ENCODE peak calls at places on chromosome 1, in eight cellular contexts. One of them, this sample, is unnamed.

GRCh38 chr1:197441990-197442389 is 173.9 kb downstream of the CRB1 start:
- DNase-seq in GM12865: no peak
- DNase-seq in Calu3: no peak
- DNase-seq in heart left ventricle: peak
- DNase-seq in keratinocyte: no peak
- DNase-seq in PC-9: no peak
- DNase-seq in H9: no peak
- DNase-seq in cardiac fibroblast: peak
- DNase-seq in this sample: peak

GRCh38 chr1:173478099-173478555 is 992 bp downstream of the PRDX6 start:
- DNase-seq in GM12865: no peak
- DNase-seq in Calu3: peak
- DNase-seq in heart left ventricle: peak
- DNase-seq in keratinocyte: no peak
- DNase-seq in PC-9: peak
- DNase-seq in H9: no peak
- DNase-seq in cardiac fibroblast: peak
- DNase-seq in this sample: peak

GRCh38 chr1:218299416-218299815 is 14.3 kb downstream of the RRP15 start:
- DNase-seq in GM12865: peak
- DNase-seq in Calu3: no peak
- DNase-seq in heart left ventricle: no peak
- DNase-seq in keratinocyte: no peak
- DNase-seq in PC-9: peak
- DNase-seq in H9: no peak
- DNase-seq in cardiac fibroblast: peak
- DNase-seq in this sample: no peak

GRCh38 chr1:115829023-115829674 is 11.8 kb downstream of the NHLH2 start:
- DNase-seq in GM12865: no peak
- DNase-seq in Calu3: no peak
- DNase-seq in heart left ventricle: no peak
- DNase-seq in keratinocyte: peak
- DNase-seq in PC-9: peak
- DNase-seq in H9: no peak
- DNase-seq in cardiac fibroblast: peak
- DNase-seq in this sample: no peak

GRCh38 chr1:22124592-22125229 is 18.2 kb downstream of the WNT4 start:
- DNase-seq in GM12865: no peak
- DNase-seq in Calu3: no peak
- DNase-seq in heart left ventricle: no peak
- DNase-seq in keratinocyte: no peak
- DNase-seq in PC-9: no peak
- DNase-seq in H9: no peak
- DNase-seq in cardiac fibroblast: no peak
- DNase-seq in this sample: peak

GRCh38 chr1:42732126-42732680 is 7.8 kb downstream of the CLDN19 start:
- DNase-seq in GM12865: no peak
- DNase-seq in Calu3: no peak
- DNase-seq in heart left ventricle: no peak
- DNase-seq in keratinocyte: no peak
- DNase-seq in PC-9: no peak
- DNase-seq in H9: no peak
- DNase-seq in cardiac fibroblast: peak
- DNase-seq in this sample: no peak

GRCh38 chr1:167824163-167824794 is 89.7 kb downstream of the ADCY10 start:
- DNase-seq in GM12865: no peak
- DNase-seq in Calu3: no peak
- DNase-seq in heart left ventricle: no peak
- DNase-seq in keratinocyte: no peak
- DNase-seq in PC-9: no peak
- DNase-seq in H9: no peak
- DNase-seq in cardiac fibroblast: no peak
- DNase-seq in this sample: no peak

GRCh38 chr1:179586107-179586823 is 5.4 kb upstream of the TDRD5 start:
- DNase-seq in GM12865: no peak
- DNase-seq in Calu3: peak
- DNase-seq in heart left ventricle: peak
- DNase-seq in keratinocyte: no peak
- DNase-seq in PC-9: no peak
- DNase-seq in H9: peak
- DNase-seq in cardiac fibroblast: peak
- DNase-seq in this sample: peak

GRCh38 chr1:204529371-204529895 is 13.2 kb downstream of the MDM4 start:
- DNase-seq in GM12865: no peak
- DNase-seq in Calu3: no peak
- DNase-seq in heart left ventricle: no peak
- DNase-seq in keratinocyte: no peak
- DNase-seq in PC-9: no peak
- DNase-seq in H9: no peak
- DNase-seq in cardiac fibroblast: no peak
- DNase-seq in this sample: no peak
- TF ChIP-seq CTCF in GM12865: peak
- TF ChIP-seq CTCF in Calu3: peak
- TF ChIP-seq CTCF in heart left ventricle: no peak
- TF ChIP-seq CTCF in keratinocyte: no peak
- TF ChIP-seq CTCF in PC-9: no peak
- TF ChIP-seq CTCF in H9: peak
- TF ChIP-seq CTCF in cardiac fibroblast: no peak
- TF ChIP-seq CTCF in this sample: no peak

GRCh38 chr1:220092694-220093093 is 1.2 kb upstream of the IARS2 start:
- DNase-seq in GM12865: no peak
- DNase-seq in Calu3: no peak
- DNase-seq in heart left ventricle: no peak
- DNase-seq in keratinocyte: no peak
- DNase-seq in PC-9: no peak
- DNase-seq in H9: no peak
- DNase-seq in cardiac fibroblast: no peak
- DNase-seq in this sample: no peak

GRCh38 chr1:220084460-220084859 is 5.1 kb downstream of the BPNT1 start:
- DNase-seq in GM12865: no peak
- DNase-seq in Calu3: no peak
- DNase-seq in heart left ventricle: no peak
- DNase-seq in keratinocyte: no peak
- DNase-seq in PC-9: peak
- DNase-seq in H9: no peak
- DNase-seq in cardiac fibroblast: peak
- DNase-seq in this sample: no peak

GRCh38 chr1:220093361-220094015 is 444 bp upstream of the IARS2 start:
- DNase-seq in GM12865: no peak
- DNase-seq in Calu3: no peak
- DNase-seq in heart left ventricle: no peak
- DNase-seq in keratinocyte: no peak
- DNase-seq in PC-9: no peak
- DNase-seq in H9: no peak
- DNase-seq in cardiac fibroblast: no peak
- DNase-seq in this sample: no peak

GRCh38 chr1:220094016-220094911 is at the start of gene IARS2:
- DNase-seq in GM12865: peak
- DNase-seq in Calu3: peak
- DNase-seq in heart left ventricle: peak
- DNase-seq in keratinocyte: peak
- DNase-seq in PC-9: peak
- DNase-seq in H9: peak
- DNase-seq in cardiac fibroblast: peak
- DNase-seq in this sample: peak

DNA sequence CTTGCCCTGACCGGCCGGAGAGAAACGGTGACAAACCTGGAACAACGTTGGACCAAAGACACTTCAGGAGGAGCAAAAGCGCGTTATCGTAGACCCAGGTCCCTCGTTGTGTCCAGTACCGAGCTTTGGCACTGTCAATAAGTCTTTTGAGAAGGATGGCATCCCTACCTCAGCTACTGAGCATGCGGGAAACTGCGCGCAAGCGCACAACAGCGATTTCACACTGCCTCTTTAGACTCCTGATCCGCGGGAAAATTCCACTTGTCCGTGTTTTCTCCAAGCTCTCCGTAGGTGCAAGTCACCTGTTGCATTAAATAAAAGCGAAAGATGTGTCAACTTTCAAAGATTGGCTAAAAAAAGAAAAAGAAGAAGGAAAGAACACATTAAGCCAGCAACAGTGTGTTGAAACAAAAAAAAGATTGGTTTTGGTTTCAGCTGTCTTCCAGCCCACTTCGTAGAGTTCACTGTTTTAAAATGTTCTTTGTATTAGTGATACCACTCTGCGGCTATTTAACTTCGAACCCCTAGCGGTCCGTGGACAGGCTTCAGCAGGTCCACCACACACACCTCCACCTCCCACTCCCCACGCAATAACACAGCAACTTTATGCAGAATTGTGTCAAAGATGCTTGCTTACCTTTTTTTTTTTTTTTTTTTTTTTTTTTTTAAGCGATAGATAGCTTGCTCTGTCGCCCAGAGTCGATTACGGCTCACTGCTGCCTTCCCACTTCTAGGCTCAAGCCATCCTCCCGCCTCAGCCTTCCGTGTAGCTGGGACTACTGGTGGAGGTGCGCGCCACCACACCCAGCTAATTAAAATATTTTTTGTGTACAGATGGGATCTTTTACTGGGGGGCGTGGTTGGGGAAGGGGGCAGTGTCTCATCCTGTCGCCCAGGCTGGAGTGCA is at the start of gene BPNT1:
- DNase-seq in GM12865: peak
- DNase-seq in Calu3: peak
- DNase-seq in heart left ventricle: peak
- DNase-seq in keratinocyte: peak
- DNase-seq in PC-9: peak
- DNase-seq in H9: peak
- DNase-seq in cardiac fibroblast: peak
- DNase-seq in this sample: peak
- TF ChIP-seq CTCF in GM12865: no peak
- TF ChIP-seq CTCF in Calu3: no peak
- TF ChIP-seq CTCF in heart left ventricle: no peak
- TF ChIP-seq CTCF in keratinocyte: peak
- TF ChIP-seq CTCF in PC-9: peak
- TF ChIP-seq CTCF in H9: peak
- TF ChIP-seq CTCF in cardiac fibroblast: no peak
- TF ChIP-seq CTCF in this sample: no peak

GRCh38 chr1:109877776-109878175 is 32.9 kb upstream of the CSF1 start:
- DNase-seq in GM12865: no peak
- DNase-seq in Calu3: no peak
- DNase-seq in heart left ventricle: no peak
- DNase-seq in keratinocyte: no peak
- DNase-seq in PC-9: no peak
- DNase-seq in H9: no peak
- DNase-seq in cardiac fibroblast: no peak
- DNase-seq in this sample: no peak

GRCh38 chr1:109878531-109878930 is 32.1 kb upstream of the CSF1 start:
- DNase-seq in GM12865: no peak
- DNase-seq in Calu3: no peak
- DNase-seq in heart left ventricle: no peak
- DNase-seq in keratinocyte: no peak
- DNase-seq in PC-9: peak
- DNase-seq in H9: no peak
- DNase-seq in cardiac fibroblast: no peak
- DNase-seq in this sample: no peak

GRCh38 chr1:109876617-109877319 is 33.9 kb upstream of the CSF1 start:
- DNase-seq in GM12865: no peak
- DNase-seq in Calu3: no peak
- DNase-seq in heart left ventricle: no peak
- DNase-seq in keratinocyte: no peak
- DNase-seq in PC-9: no peak
- DNase-seq in H9: peak
- DNase-seq in cardiac fibroblast: peak
- DNase-seq in this sample: no peak

GRCh38 chr1:109875874-109876273 is 34.8 kb upstream of the CSF1 start:
- DNase-seq in GM12865: no peak
- DNase-seq in Calu3: no peak
- DNase-seq in heart left ventricle: no peak
- DNase-seq in keratinocyte: no peak
- DNase-seq in PC-9: no peak
- DNase-seq in H9: no peak
- DNase-seq in cardiac fibroblast: no peak
- DNase-seq in this sample: no peak

DNA sequence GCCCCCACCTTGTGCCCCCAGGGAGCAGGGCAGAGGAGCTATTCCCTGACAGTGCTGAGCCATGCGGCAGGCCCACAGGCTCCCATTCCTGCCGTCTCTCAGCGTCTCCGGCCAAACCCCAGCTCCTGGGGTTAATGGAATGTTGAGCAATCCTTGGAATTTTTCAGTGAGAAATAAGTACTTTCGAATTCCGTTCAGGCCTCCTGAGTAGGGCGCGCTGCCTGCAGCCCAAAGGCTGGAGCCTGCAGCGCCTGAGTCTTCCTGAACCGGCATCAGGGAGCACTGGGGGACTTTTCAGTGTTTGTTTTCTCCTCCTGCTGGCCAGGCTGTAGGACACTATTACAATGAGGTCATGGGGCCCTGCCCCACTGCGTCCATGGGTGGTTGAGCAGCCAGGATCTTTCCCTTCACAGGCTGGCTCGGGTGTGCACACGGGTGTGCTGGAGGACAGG is 33.3 kb upstream of the CSF1 start:
- DNase-seq in GM12865: no peak
- DNase-seq in Calu3: peak
- DNase-seq in heart left ventricle: peak
- DNase-seq in keratinocyte: no peak
- DNase-seq in PC-9: peak
- DNase-seq in H9: peak
- DNase-seq in cardiac fibroblast: peak
- DNase-seq in this sample: peak
- TF ChIP-seq CTCF in GM12865: no peak
- TF ChIP-seq CTCF in Calu3: no peak
- TF ChIP-seq CTCF in heart left ventricle: peak
- TF ChIP-seq CTCF in keratinocyte: no peak
- TF ChIP-seq CTCF in PC-9: peak
- TF ChIP-seq CTCF in H9: peak
- TF ChIP-seq CTCF in cardiac fibroblast: peak
- TF ChIP-seq CTCF in this sample: peak

GRCh38 chr1:147172168-147173016 is at the start of gene PRKAB2:
- DNase-seq in GM12865: peak
- DNase-seq in Calu3: peak
- DNase-seq in heart left ventricle: peak
- DNase-seq in keratinocyte: peak
- DNase-seq in PC-9: peak
- DNase-seq in H9: peak
- DNase-seq in cardiac fibroblast: peak
- DNase-seq in this sample: peak

DNA sequence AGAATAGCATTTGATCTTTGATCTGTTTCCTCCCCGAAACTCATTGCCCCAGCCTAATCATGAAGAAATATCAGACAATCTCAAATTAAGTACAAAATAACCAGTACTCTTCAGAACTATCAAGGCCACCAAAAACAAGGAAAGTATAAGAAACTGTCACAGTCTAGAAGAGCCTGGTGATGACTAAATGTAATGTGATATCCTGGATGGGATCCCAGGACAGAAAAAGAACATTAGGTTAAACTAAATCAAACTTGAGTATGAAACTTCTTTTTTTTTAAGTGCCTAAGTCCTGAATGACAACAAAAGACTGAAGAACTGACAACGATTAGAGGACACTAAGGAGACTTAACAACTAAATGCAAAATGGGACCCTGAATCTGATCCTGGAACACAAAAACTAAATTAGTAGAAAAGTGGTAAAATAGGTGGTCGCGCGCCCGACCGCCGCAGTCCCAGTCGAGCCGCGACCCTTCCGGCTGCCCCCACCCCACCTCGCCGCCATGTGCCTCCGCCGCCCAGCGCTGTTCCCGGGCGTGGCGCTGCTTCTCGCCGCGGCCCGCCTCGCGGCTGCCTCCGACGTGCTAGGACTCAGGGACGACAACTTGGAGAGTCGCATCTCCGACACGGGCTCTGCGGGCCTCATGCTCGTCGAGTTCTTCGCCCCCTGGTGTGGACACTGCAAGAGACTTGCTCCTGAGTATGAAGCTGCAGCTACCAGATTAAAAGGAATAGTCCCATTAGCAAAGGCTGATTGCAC is 5.5 kb upstream of the PRKAB2 start:
- DNase-seq in GM12865: no peak
- DNase-seq in Calu3: no peak
- DNase-seq in heart left ventricle: no peak
- DNase-seq in keratinocyte: no peak
- DNase-seq in PC-9: no peak
- DNase-seq in H9: peak
- DNase-seq in cardiac fibroblast: peak
- DNase-seq in this sample: no peak
- TF ChIP-seq CTCF in GM12865: no peak
- TF ChIP-seq CTCF in Calu3: no peak
- TF ChIP-seq CTCF in heart left ventricle: no peak
- TF ChIP-seq CTCF in keratinocyte: no peak
- TF ChIP-seq CTCF in PC-9: no peak
- TF ChIP-seq CTCF in H9: no peak
- TF ChIP-seq CTCF in cardiac fibroblast: no peak
- TF ChIP-seq CTCF in this sample: no peak